ENCODE peak calls at places on chromosome 20, in eight cellular contexts. One of them, this sample, is unnamed.
A peak's percentile ranks its signal among the peaks of the same experiment; 100 is the strongest.

GRCh38 chr20:63963784-63964301 is 5.9 kb downstream of the ZNF512B start:
- DNase-seq in A549: no peak
- DNase-seq in aorta: no peak
- DNase-seq in mucosa of descending colon: no peak
- DNase-seq in AG04450: no peak
- DNase-seq in CD8-positive, alpha-beta T cell: no peak
- DNase-seq in fibroblast of pulmonary artery: no peak
- DNase-seq in astrocyte: no peak
- DNase-seq in this sample: no peak

GRCh38 chr20:59150821-59151251 is 12.8 kb upstream of the ZNF831 start:
- DNase-seq in CD8-positive, alpha-beta T cell: no peak
- DNase-seq in A549: no peak
- DNase-seq in astrocyte: no peak
- DNase-seq in mucosa of descending colon: no peak
- DNase-seq in fibroblast of pulmonary artery: no peak
- DNase-seq in aorta: no peak
- DNase-seq in AG04450: no peak
- DNase-seq in this sample: no peak

GRCh38 chr20:57091748-57092111 is 174.7 kb downstream of the BMP7 start:
- DNase-seq in A549: no peak
- DNase-seq in CD8-positive, alpha-beta T cell: no peak
- DNase-seq in astrocyte: no peak
- DNase-seq in AG04450: no peak
- DNase-seq in fibroblast of pulmonary artery: no peak
- DNase-seq in aorta: peak; percentile 51
- DNase-seq in mucosa of descending colon: no peak
- DNase-seq in this sample: no peak

GRCh38 chr20:40090236-40090635 is 598.8 kb downstream of the MAFB start:
- DNase-seq in aorta: no peak
- DNase-seq in AG04450: no peak
- DNase-seq in CD8-positive, alpha-beta T cell: no peak
- DNase-seq in fibroblast of pulmonary artery: no peak
- DNase-seq in astrocyte: no peak
- DNase-seq in mucosa of descending colon: no peak
- DNase-seq in A549: no peak
- DNase-seq in this sample: peak; percentile 12

GRCh38 chr20:9093203-9093962 is 24.5 kb downstream of the PLCB4 start:
- DNase-seq in astrocyte: no peak
- DNase-seq in mucosa of descending colon: no peak
- DNase-seq in fibroblast of pulmonary artery: no peak
- DNase-seq in aorta: no peak
- DNase-seq in AG04450: no peak
- DNase-seq in A549: no peak
- DNase-seq in CD8-positive, alpha-beta T cell: no peak
- DNase-seq in this sample: peak; percentile 20

GRCh38 chr20:38060536-38060935 is 27.0 kb downstream of the RPRD1B start:
- DNase-seq in astrocyte: peak; percentile 87
- DNase-seq in aorta: no peak
- DNase-seq in A549: no peak
- DNase-seq in fibroblast of pulmonary artery: peak; percentile 37
- DNase-seq in CD8-positive, alpha-beta T cell: no peak
- DNase-seq in AG04450: no peak
- DNase-seq in mucosa of descending colon: no peak
- DNase-seq in this sample: peak; percentile 27

GRCh38 chr20:21981607-21982344 is 276.3 kb downstream of the PAX1 start:
- DNase-seq in A549: peak; percentile 37
- DNase-seq in fibroblast of pulmonary artery: peak; percentile 23
- DNase-seq in mucosa of descending colon: no peak
- DNase-seq in aorta: no peak
- DNase-seq in astrocyte: peak; percentile 13
- DNase-seq in AG04450: no peak
- DNase-seq in CD8-positive, alpha-beta T cell: no peak
- DNase-seq in this sample: peak; percentile 92

GRCh38 chr20:52439385-52439784 is 247.8 kb upstream of the ZFP64 start:
- DNase-seq in astrocyte: no peak
- DNase-seq in mucosa of descending colon: no peak
- DNase-seq in AG04450: no peak
- DNase-seq in A549: no peak
- DNase-seq in aorta: no peak
- DNase-seq in fibroblast of pulmonary artery: no peak
- DNase-seq in CD8-positive, alpha-beta T cell: no peak
- DNase-seq in this sample: no peak

GRCh38 chr20:31548823-31549512 is 34.7 kb downstream of the HM13 start:
- DNase-seq in astrocyte: no peak
- DNase-seq in CD8-positive, alpha-beta T cell: no peak
- DNase-seq in fibroblast of pulmonary artery: no peak
- DNase-seq in AG04450: no peak
- DNase-seq in aorta: no peak
- DNase-seq in mucosa of descending colon: no peak
- DNase-seq in A549: no peak
- DNase-seq in this sample: no peak

GRCh38 chr20:50192364-50193168 is 1.9 kb downstream of the CEBPB start:
- DNase-seq in aorta: peak; percentile 94
- DNase-seq in fibroblast of pulmonary artery: peak; percentile 91
- DNase-seq in astrocyte: peak; percentile 85
- DNase-seq in CD8-positive, alpha-beta T cell: peak; percentile 66
- DNase-seq in A549: peak; percentile 92
- DNase-seq in mucosa of descending colon: peak; percentile 83
- DNase-seq in AG04450: peak; percentile 71
- DNase-seq in this sample: peak; percentile 86

GRCh38 chr20:47934761-47935160 is 149.5 kb upstream of the SULF2 start:
- DNase-seq in mucosa of descending colon: no peak
- DNase-seq in CD8-positive, alpha-beta T cell: no peak
- DNase-seq in fibroblast of pulmonary artery: no peak
- DNase-seq in A549: no peak
- DNase-seq in astrocyte: no peak
- DNase-seq in aorta: no peak
- DNase-seq in AG04450: no peak
- DNase-seq in this sample: no peak

GRCh38 chr20:63837475-63837874 is 6.4 kb upstream of the ZBTB46 start:
- DNase-seq in AG04450: no peak
- DNase-seq in CD8-positive, alpha-beta T cell: no peak
- DNase-seq in astrocyte: no peak
- DNase-seq in fibroblast of pulmonary artery: no peak
- DNase-seq in A549: no peak
- DNase-seq in aorta: no peak
- DNase-seq in mucosa of descending colon: no peak
- DNase-seq in this sample: no peak

GRCh38 chr20:34332262-34332920 is 29.2 kb upstream of the AHCY start:
- DNase-seq in aorta: peak; percentile 42
- DNase-seq in mucosa of descending colon: no peak
- DNase-seq in fibroblast of pulmonary artery: no peak
- DNase-seq in CD8-positive, alpha-beta T cell: no peak
- DNase-seq in AG04450: no peak
- DNase-seq in astrocyte: no peak
- DNase-seq in A549: no peak
- DNase-seq in this sample: no peak

GRCh38 chr20:18986895-18987580 is 173.5 kb downstream of the SCP2D1 start:
- DNase-seq in AG04450: no peak
- DNase-seq in fibroblast of pulmonary artery: no peak
- DNase-seq in astrocyte: no peak
- DNase-seq in CD8-positive, alpha-beta T cell: no peak
- DNase-seq in mucosa of descending colon: no peak
- DNase-seq in A549: no peak
- DNase-seq in aorta: no peak
- DNase-seq in this sample: no peak

GRCh38 chr20:38435555-38435939 is 419 bp upstream of the SNHG17 start:
- DNase-seq in AG04450: no peak
- DNase-seq in mucosa of descending colon: no peak
- DNase-seq in astrocyte: peak; percentile 81
- DNase-seq in aorta: no peak
- DNase-seq in fibroblast of pulmonary artery: peak; percentile 67
- DNase-seq in A549: no peak
- DNase-seq in CD8-positive, alpha-beta T cell: no peak
- DNase-seq in this sample: peak; percentile 81

GRCh38 chr20:53656653-53657288 is 63.1 kb upstream of the ZNF217 start:
- DNase-seq in aorta: no peak
- DNase-seq in AG04450: no peak
- DNase-seq in astrocyte: peak; percentile 81
- DNase-seq in A549: no peak
- DNase-seq in mucosa of descending colon: no peak
- DNase-seq in fibroblast of pulmonary artery: peak; percentile 74
- DNase-seq in CD8-positive, alpha-beta T cell: no peak
- DNase-seq in this sample: peak; percentile 90

GRCh38 chr20:53655909-53656652 is 62.4 kb upstream of the ZNF217 start:
- DNase-seq in CD8-positive, alpha-beta T cell: no peak
- DNase-seq in astrocyte: peak; percentile 52
- DNase-seq in aorta: no peak
- DNase-seq in mucosa of descending colon: no peak
- DNase-seq in AG04450: no peak
- DNase-seq in fibroblast of pulmonary artery: no peak
- DNase-seq in A549: no peak
- DNase-seq in this sample: peak; percentile 44

GRCh38 chr20:53657289-53657678 is 63.6 kb upstream of the ZNF217 start:
- DNase-seq in astrocyte: no peak
- DNase-seq in aorta: no peak
- DNase-seq in mucosa of descending colon: no peak
- DNase-seq in CD8-positive, alpha-beta T cell: no peak
- DNase-seq in fibroblast of pulmonary artery: no peak
- DNase-seq in AG04450: no peak
- DNase-seq in A549: no peak
- DNase-seq in this sample: peak; percentile 24

GRCh38 chr20:53652859-53653520 is 59.4 kb upstream of the ZNF217 start:
- DNase-seq in fibroblast of pulmonary artery: no peak
- DNase-seq in aorta: no peak
- DNase-seq in astrocyte: no peak
- DNase-seq in CD8-positive, alpha-beta T cell: no peak
- DNase-seq in A549: no peak
- DNase-seq in mucosa of descending colon: no peak
- DNase-seq in AG04450: no peak
- DNase-seq in this sample: no peak

GRCh38 chr20:53654932-53655674 is 61.5 kb upstream of the ZNF217 start:
- DNase-seq in aorta: no peak
- DNase-seq in CD8-positive, alpha-beta T cell: no peak
- DNase-seq in fibroblast of pulmonary artery: no peak
- DNase-seq in astrocyte: no peak
- DNase-seq in mucosa of descending colon: peak; percentile 71
- DNase-seq in A549: peak; percentile 53
- DNase-seq in AG04450: no peak
- DNase-seq in this sample: no peak
- H3K4me3 ChIP-seq in aorta: no peak overlapping the region
- H3K4me3 ChIP-seq in CD8-positive, alpha-beta T cell: no peak overlapping the region
- H3K4me3 ChIP-seq in fibroblast of pulmonary artery: no peak overlapping the region
- H3K4me3 ChIP-seq in astrocyte: no peak overlapping the region
- H3K4me3 ChIP-seq in mucosa of descending colon: no peak overlapping the region
- H3K4me3 ChIP-seq in A549: peak overlapping the region; percentile 31
- H3K4me3 ChIP-seq in AG04450: no peak overlapping the region
- H3K4me3 ChIP-seq in this sample: no peak overlapping the region

DNA sequence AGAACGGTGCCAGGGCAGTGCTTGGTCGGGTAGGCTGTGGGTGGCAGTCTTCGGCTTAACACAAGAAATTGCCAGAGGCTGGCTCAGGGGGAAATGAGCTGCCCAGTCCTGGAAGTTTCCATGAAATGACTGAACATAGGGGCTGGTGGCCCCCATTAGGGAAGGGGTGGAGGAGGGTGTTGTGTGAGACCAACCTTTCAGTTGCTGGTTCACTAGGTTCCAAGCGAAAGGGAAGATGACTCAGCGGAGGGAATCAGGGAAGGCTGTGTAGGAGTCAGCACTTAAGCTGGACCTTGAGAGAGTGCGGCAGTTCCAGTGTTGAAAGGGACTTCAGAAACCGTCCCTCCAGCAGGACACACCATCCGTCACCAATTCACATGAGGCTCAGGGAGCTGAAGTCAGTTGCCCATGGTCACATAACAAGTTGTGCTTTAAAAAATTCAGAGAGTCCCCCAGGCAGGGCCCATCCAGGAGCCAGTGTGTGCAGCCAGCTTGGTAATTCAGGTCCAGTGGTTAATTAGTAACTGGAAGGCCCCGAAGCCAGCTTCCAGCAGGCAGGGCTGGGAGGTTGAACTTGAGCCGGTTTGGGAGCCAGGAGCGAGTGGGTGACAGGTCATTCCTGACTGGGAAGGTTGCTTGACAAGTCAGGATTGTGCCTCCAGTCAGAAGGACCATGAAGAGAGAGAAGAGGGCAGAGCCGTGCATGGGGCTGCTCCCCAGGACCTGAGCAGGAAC is at the start of gene SGK2:
- DNase-seq in astrocyte: peak; percentile 59
- DNase-seq in AG04450: no peak
- DNase-seq in fibroblast of pulmonary artery: peak; percentile 66
- DNase-seq in CD8-positive, alpha-beta T cell: no peak
- DNase-seq in aorta: no peak
- DNase-seq in mucosa of descending colon: peak; percentile 87
- DNase-seq in A549: peak; percentile 87
- DNase-seq in this sample: peak; percentile 63
- H3K4me3 ChIP-seq in astrocyte: no peak within 1 kb of the TSS
- H3K4me3 ChIP-seq in AG04450: no peak within 1 kb of the TSS
- H3K4me3 ChIP-seq in fibroblast of pulmonary artery: no peak within 1 kb of the TSS
- H3K4me3 ChIP-seq in CD8-positive, alpha-beta T cell: no peak within 1 kb of the TSS
- H3K4me3 ChIP-seq in aorta: no peak within 1 kb of the TSS
- H3K4me3 ChIP-seq in mucosa of descending colon: peak within 1 kb of the TSS; percentile 9
- H3K4me3 ChIP-seq in A549: peak within 1 kb of the TSS; percentile 22
- H3K4me3 ChIP-seq in this sample: no peak within 1 kb of the TSS

GRCh38 chr20:45832619-45833018 is 980 bp upstream of the SNX21 start:
- DNase-seq in A549: no peak
- DNase-seq in AG04450: no peak
- DNase-seq in fibroblast of pulmonary artery: no peak
- DNase-seq in mucosa of descending colon: no peak
- DNase-seq in astrocyte: no peak
- DNase-seq in aorta: peak; percentile 44
- DNase-seq in CD8-positive, alpha-beta T cell: no peak
- DNase-seq in this sample: no peak
- H3K4me3 ChIP-seq in A549: no peak overlapping the region
- H3K4me3 ChIP-seq in AG04450: no peak overlapping the region
- H3K4me3 ChIP-seq in fibroblast of pulmonary artery: no peak overlapping the region
- H3K4me3 ChIP-seq in mucosa of descending colon: no peak overlapping the region
- H3K4me3 ChIP-seq in astrocyte: no peak overlapping the region
- H3K4me3 ChIP-seq in aorta: no peak overlapping the region
- H3K4me3 ChIP-seq in CD8-positive, alpha-beta T cell: no peak overlapping the region
- H3K4me3 ChIP-seq in this sample: no peak overlapping the region

GRCh38 chr20:17680836-17681740 is 954 bp downstream of the RRBP1 start:
- DNase-seq in astrocyte: peak; percentile 34
- DNase-seq in CD8-positive, alpha-beta T cell: peak; percentile 72
- DNase-seq in fibroblast of pulmonary artery: peak; percentile 74
- DNase-seq in A549: peak; percentile 80
- DNase-seq in aorta: peak; percentile 95
- DNase-seq in mucosa of descending colon: peak; percentile 81
- DNase-seq in AG04450: no peak
- DNase-seq in this sample: peak; percentile 64

GRCh38 chr20:17678295-17678694 is 3.7 kb downstream of the RRBP1 start:
- DNase-seq in AG04450: no peak
- DNase-seq in A549: no peak
- DNase-seq in mucosa of descending colon: no peak
- DNase-seq in fibroblast of pulmonary artery: no peak
- DNase-seq in aorta: no peak
- DNase-seq in astrocyte: no peak
- DNase-seq in CD8-positive, alpha-beta T cell: no peak
- DNase-seq in this sample: no peak

GRCh38 chr20:17680128-17680835 is 1.8 kb downstream of the RRBP1 start:
- DNase-seq in astrocyte: peak; percentile 48
- DNase-seq in aorta: peak; percentile 80
- DNase-seq in mucosa of descending colon: peak; percentile 82
- DNase-seq in CD8-positive, alpha-beta T cell: peak; percentile 7
- DNase-seq in A549: peak; percentile 75
- DNase-seq in fibroblast of pulmonary artery: peak; percentile 84
- DNase-seq in AG04450: no peak
- DNase-seq in this sample: peak; percentile 86

GRCh38 chr20:17678886-17679285 is 3.2 kb downstream of the RRBP1 start:
- DNase-seq in A549: no peak
- DNase-seq in AG04450: no peak
- DNase-seq in aorta: no peak
- DNase-seq in CD8-positive, alpha-beta T cell: no peak
- DNase-seq in mucosa of descending colon: no peak
- DNase-seq in astrocyte: no peak
- DNase-seq in fibroblast of pulmonary artery: no peak
- DNase-seq in this sample: no peak

GRCh38 chr20:17679786-17680127 is 2.3 kb downstream of the RRBP1 start:
- DNase-seq in astrocyte: no peak
- DNase-seq in aorta: no peak
- DNase-seq in AG04450: no peak
- DNase-seq in mucosa of descending colon: no peak
- DNase-seq in fibroblast of pulmonary artery: no peak
- DNase-seq in CD8-positive, alpha-beta T cell: no peak
- DNase-seq in A549: no peak
- DNase-seq in this sample: no peak
- H3K4me3 ChIP-seq in astrocyte: peak overlapping the region; percentile 88
- H3K4me3 ChIP-seq in aorta: no peak overlapping the region
- H3K4me3 ChIP-seq in AG04450: peak overlapping the region; percentile 79
- H3K4me3 ChIP-seq in mucosa of descending colon: no peak overlapping the region
- H3K4me3 ChIP-seq in fibroblast of pulmonary artery: peak overlapping the region; percentile 84
- H3K4me3 ChIP-seq in CD8-positive, alpha-beta T cell: no peak overlapping the region
- H3K4me3 ChIP-seq in A549: peak overlapping the region; percentile 96
- H3K4me3 ChIP-seq in this sample: no peak overlapping the region